ENCODE peak calls at places on chromosome 16, in nine cellular contexts. I, K, H, U, R, P, S, L and T are unnamed samples.
A peak's percentile ranks its signal among the peaks of the same experiment; 100 is the strongest.

GRCh38 chr16:2587891-2588565 is 50.2 kb downstream of the PDPK1 start:
- DNase-seq in I (no peak), K (no peak), H (no peak), U (no peak), R (no peak), P (peak; percentile 51), S (no peak), L (no peak), T (no peak)

GRCh38 chr16:10609410-10609774 is 29.0 kb upstream of the EMP2 start:
- DNase-seq in I (no peak), K (peak; percentile 68), H (no peak), U (no peak), R (no peak), P (no peak), S (no peak), L (no peak), T (peak; percentile 88)

GRCh38 chr16:28196331-28196987 is 15.3 kb downstream of the XPO6 start:
- DNase-seq in I (no peak), K (no peak), H (no peak), U (no peak), R (no peak), P (no peak), S (no peak), L (no peak), T (peak; percentile 25)

GRCh38 chr16:70752381-70752780 is 48.6 kb downstream of the VAC14 start:
- DNase-seq in I (no peak), K (no peak), H (no peak), U (no peak), R (no peak), P (no peak), S (no peak), L (no peak), T (no peak)

GRCh38 chr16:88676502-88677242 is 9.6 kb downstream of the SNAI3 start:
- DNase-seq in I (no peak), K (no peak), H (no peak), U (no peak), R (no peak), P (no peak), S (no peak), L (no peak), T (no peak)

GRCh38 chr16:52467753-52468152 is 79.2 kb downstream of the TOX3 start:
- DNase-seq in I (no peak), K (no peak), H (no peak), U (no peak), R (no peak), P (no peak), S (no peak), L (no peak), T (no peak)

GRCh38 chr16:58034786-58035185 is 9.2 kb downstream of the MMP15 start:
- DNase-seq in I (no peak), K (no peak), H (no peak), U (no peak), R (no peak), P (no peak), S (no peak), L (no peak), T (no peak)

GRCh38 chr16:2512920-2513404 is 790 bp upstream of the ATP6V0C start:
- DNase-seq in I (peak; percentile 47), K (no peak), H (no peak), U (no peak), R (no peak), P (no peak), S (no peak), L (no peak), T (no peak)

GRCh38 chr16:78762222-78762621 is 662.8 kb downstream of the WWOX start:
- DNase-seq in I (no peak), K (no peak), H (no peak), U (no peak), R (no peak), P (no peak), S (no peak), L (no peak), T (no peak)

GRCh38 chr16:62665269-62665668 is 629.0 kb upstream of the CDH8 start:
- DNase-seq in I (no peak), K (no peak), H (no peak), U (no peak), R (no peak), P (peak; percentile 47), S (no peak), L (no peak), T (no peak)

GRCh38 chr16:11010576-11011221 is 66.3 kb downstream of the CLEC16A start:
- DNase-seq in I (no peak), K (no peak), H (peak; percentile 9), U (no peak), R (no peak), P (no peak), S (no peak), L (no peak), T (peak; percentile 11)

GRCh38 chr16:49600541-49600940 is 226.9 kb downstream of the C16orf78 start:
- DNase-seq in I (no peak), K (no peak), H (no peak), U (no peak), R (no peak), P (no peak), S (no peak), L (no peak), T (no peak)

GRCh38 chr16:49342336-49343265 is 31.0 kb upstream of the C16orf78 start:
- DNase-seq in I (no peak), K (no peak), H (no peak), U (no peak), R (no peak), P (peak; percentile 29), S (no peak), L (no peak), T (no peak)

GRCh38 chr16:53678756-53679334 is 24.8 kb downstream of the RPGRIP1L start:
- DNase-seq in I (no peak), K (peak; percentile 21), H (no peak), U (no peak), R (no peak), P (no peak), S (no peak), L (no peak), T (peak; percentile 37)

GRCh38 chr16:11602321-11602720 is 15.6 kb upstream of the LITAF start:
- DNase-seq in I (no peak), K (no peak), H (no peak), U (no peak), R (no peak), P (no peak), S (no peak), L (no peak), T (no peak)